ENCODE peak calls at places on chromosomes 12 and 14, in eight cellular contexts. K is A549, N is K562, X is tibial nerve, O is sigmoid colon, Z is H1, L is stomach, U is suprapubic skin. Q is an unnamed sample.

GRCh38 chr12:130872179-130873096 is 572 bp downstream of the RAN start:
- DNase-seq in K (peak), N (peak), X (peak), O (peak), Z (no peak), L (peak), U (no peak), Q (peak)

GRCh38 chr12:93136243-93137015 is 207.3 kb upstream of the EEA1 start:
- DNase-seq in K (no peak), N (no peak), X (no peak), O (no peak), Z (no peak), L (no peak), U (no peak), Q (no peak)

GRCh38 chr14:97056086-97056485 is 258.9 kb downstream of the VRK1 start:
- DNase-seq in K (no peak), N (no peak), X (no peak), O (no peak), Z (no peak), L (no peak), U (no peak), Q (no peak)

GRCh38 chr14:35921745-35922144 is 95.6 kb downstream of the BRMS1L start:
- DNase-seq in K (no peak), N (no peak), X (no peak), O (no peak), Z (no peak), L (no peak), U (no peak), Q (no peak)

GRCh38 chr14:101171650-101172049 is 268.1 kb upstream of the RTL1 start:
- DNase-seq in K (no peak), N (no peak), X (no peak), O (no peak), Z (no peak), L (no peak), U (no peak), Q (no peak)

GRCh38 chr14:103705158-103705523 is 10.1 kb downstream of the XRCC3 start:
- DNase-seq in K (no peak), N (no peak), X (no peak), O (peak), Z (no peak), L (peak), U (no peak), Q (peak)

GRCh38 chr12:68224613-68225285 is 861 bp downstream of the IL26 start:
- DNase-seq in K (no peak), N (no peak), X (no peak), O (no peak), Z (no peak), L (no peak), U (no peak), Q (no peak)

GRCh38 chr14:31968107-31968810 is 108.8 kb upstream of the ARHGAP5 start:
- DNase-seq in K (no peak), N (no peak), X (no peak), O (no peak), Z (no peak), L (no peak), U (no peak), Q (no peak)

GRCh38 chr12:105083551-105084105 is 630 bp downstream of the ALDH1L2 start:
- DNase-seq in K (peak), N (no peak), X (peak), O (peak), Z (no peak), L (peak), U (peak), Q (peak)

GRCh38 chr12:64256166-64256800 is 34.2 kb upstream of the KICS2 start:
- DNase-seq in K (no peak), N (peak), X (peak), O (no peak), Z (no peak), L (no peak), U (no peak), Q (no peak)

GRCh38 chr12:118061011-118061875 is at the start of gene WSB2:
- DNase-seq in K (peak), N (peak), X (peak), O (peak), Z (no peak), L (peak), U (peak), Q (peak)

DNA sequence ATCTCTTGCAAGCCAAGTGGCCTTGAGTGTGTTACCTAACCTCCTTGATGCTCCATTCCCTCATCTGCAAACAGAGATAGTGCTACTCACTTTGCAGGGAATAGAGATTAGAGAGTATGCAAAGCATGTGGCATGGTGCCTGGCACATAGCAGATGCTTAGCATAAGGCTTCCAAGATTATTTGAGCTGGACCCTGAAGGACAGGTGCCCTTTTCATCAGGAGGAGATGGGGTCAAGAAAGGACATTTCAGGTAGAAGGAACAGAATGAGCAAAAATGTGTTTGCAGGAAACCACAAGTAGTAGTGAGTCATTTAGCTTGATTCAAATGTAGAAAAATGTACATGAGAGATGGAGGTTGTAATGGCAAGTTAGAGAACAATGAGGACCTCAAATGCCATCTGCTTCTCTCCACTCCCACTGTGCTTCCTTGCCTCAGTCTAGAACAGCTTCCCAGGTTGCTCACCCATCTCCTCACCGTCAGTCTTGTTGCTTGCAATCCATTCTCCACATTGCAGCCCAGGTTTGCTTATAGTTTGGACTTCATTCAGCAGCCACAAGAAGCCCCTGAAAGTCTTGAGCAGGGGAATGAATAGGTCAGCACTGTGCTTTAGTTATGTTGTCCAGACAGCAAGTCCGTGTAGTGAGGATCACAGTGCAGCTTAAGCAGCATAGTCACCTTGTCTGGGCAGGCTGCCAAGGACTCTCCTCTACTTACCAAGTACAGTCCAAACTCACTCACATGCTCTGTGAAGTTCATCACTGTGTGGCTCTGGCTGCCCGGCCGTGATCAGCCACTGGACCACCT is 536.3 kb upstream of the CCDC196 start:
- DNase-seq in K (no peak), N (peak), X (no peak), O (peak), Z (no peak), L (peak), U (no peak), Q (peak)
- TF ChIP-seq EP300 in K (no peak), N (no peak), X (no peak), O (no peak), Z (no peak), L (no peak), U (no peak), Q (no peak)

DNA sequence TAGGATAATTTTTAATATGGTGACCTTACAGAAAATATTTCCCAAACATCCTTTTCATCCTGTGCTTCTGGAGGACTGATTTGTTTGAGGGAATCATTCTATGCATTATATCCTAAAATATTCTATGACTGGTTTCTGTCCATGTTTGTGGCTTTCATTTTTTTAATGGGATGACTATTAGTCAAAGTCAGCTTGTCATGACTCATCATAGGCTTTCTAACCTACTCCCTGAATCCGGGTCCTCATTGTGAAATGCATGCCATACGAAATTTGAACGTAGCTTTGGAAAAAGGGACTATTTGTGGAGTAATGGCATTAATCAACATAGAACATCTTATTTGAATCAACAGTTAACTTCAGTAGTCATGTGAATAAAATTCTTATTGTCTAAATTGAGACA is 10.6 kb upstream of the TCTN2 start:
- DNase-seq in K (peak), N (no peak), X (no peak), O (no peak), Z (no peak), L (no peak), U (no peak), Q (no peak)
- TF ChIP-seq EP300 in K (no peak), N (no peak), X (no peak), O (no peak), Z (no peak), L (no peak), U (no peak), Q (no peak)

DNA sequence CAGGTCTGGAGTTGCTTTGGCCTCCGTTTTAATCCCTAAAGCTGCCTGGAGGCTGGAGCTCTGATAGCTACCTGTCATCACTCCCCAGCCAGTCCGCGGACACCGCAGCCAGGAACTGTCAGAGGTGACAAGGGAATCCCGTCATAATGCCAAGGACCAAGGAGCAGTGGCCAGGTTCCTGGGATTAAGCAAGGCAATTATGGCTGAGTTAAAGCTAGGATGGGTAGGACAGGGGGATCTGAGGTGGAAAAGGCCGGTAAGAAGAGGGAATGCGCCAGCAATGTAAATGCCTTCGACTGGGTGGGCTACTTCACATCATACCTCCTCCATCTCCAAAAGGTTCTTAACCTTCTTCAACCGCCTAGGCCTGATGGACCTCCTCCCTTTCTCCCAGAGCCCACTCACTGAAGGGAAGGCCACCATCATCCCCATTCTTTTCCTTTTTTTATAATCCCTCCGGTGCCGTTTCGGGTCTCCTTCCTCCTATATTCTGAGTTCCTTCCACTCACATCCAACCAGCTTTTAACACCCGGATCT is 1.9 kb downstream of the PPP1R3E start:
- DNase-seq in K (no peak), N (no peak), X (no peak), O (peak), Z (no peak), L (no peak), U (peak), Q (peak)
- TF ChIP-seq EP300 in K (no peak), N (no peak), X (no peak), O (no peak), Z (no peak), L (no peak), U (no peak), Q (no peak)

DNA sequence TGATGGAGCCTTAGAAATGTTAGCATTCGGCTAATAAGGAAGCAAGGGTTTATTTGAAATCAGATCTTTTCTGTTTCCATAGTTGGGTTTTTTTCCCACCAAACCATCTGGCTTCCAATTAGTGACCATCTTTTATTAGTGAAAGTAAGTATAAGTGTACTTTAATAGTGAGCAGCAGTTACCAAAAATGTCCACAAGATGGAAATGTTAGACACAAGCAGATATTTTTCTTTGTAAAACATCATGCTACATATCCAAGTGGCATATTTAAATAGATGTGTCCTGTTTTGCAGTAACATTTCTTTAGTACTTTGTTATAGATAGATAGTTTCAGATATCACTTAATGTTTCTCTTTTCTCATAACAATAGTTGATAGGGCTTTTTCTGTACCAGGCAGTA is 28.8 kb downstream of the YEATS4 start:
- DNase-seq in K (peak), N (no peak), X (no peak), O (no peak), Z (no peak), L (no peak), U (no peak), Q (no peak)
- TF ChIP-seq EP300 in K (no peak), N (no peak), X (no peak), O (no peak), Z (no peak), L (no peak), U (no peak), Q (no peak)

GRCh38 chr14:104734601-104734990 is 10.6 kb downstream of the ADSS1 start:
- DNase-seq in K (no peak), N (no peak), X (no peak), O (no peak), Z (no peak), L (no peak), U (no peak), Q (no peak)

GRCh38 chr14:104738375-104739019 is 14.4 kb upstream of the SIVA1 start:
- DNase-seq in K (no peak), N (no peak), X (no peak), O (no peak), Z (no peak), L (no peak), U (no peak), Q (no peak)

GRCh38 chr14:104734051-104734587 is 10.1 kb downstream of the ADSS1 start:
- DNase-seq in K (no peak), N (no peak), X (no peak), O (no peak), Z (no peak), L (no peak), U (no peak), Q (no peak)

GRCh38 chr14:104734991-104735779 is 11.2 kb downstream of the ADSS1 start:
- DNase-seq in K (no peak), N (no peak), X (no peak), O (no peak), Z (no peak), L (no peak), U (no peak), Q (no peak)

DNA sequence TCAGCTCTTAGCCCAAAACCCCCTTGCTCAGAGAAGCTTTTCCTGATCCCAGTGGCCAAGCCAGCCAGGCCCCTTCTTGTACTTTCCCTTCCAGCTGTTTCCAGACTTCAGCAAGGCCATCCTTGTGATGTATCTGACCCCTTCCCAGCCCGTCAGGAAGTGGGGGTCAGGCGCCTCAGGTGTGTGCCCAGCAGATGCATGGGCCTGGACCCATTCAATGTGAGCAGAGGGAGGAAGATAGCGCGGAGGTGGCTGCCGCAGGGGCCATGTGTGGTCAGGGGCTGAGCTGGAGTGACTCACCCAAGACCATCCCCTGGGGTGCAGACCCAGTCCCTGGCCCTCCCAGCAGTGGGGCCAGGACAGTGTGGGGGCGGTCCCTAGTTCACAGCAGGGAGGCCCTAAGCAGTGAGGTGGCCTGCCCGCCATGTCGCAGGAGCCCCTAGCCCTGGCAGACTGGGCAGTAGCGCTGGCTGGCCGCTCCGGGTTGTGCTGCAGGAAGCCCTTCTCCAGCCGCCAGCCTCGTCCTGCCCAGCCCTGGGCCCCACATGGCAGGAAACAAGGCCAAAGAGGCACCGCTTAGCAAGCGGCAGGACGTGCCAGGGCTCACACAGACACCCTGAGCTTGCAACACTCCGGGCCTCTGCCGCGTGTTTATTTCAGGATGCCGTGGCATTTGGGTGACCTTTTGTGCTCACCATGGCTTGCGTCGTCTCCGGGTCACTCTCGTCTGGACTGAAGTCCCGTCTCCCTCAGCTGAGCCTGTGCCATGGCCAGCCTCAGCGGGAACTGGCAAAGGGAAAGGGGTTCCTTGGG is 12.0 kb downstream of the ADSS1 start:
- DNase-seq in K (no peak), N (no peak), X (peak), O (peak), Z (no peak), L (peak), U (peak), Q (peak)
- TF ChIP-seq EP300 in K (no peak), N (no peak), X (peak), O (peak), Z (no peak), L (peak), U (no peak), Q (peak)

GRCh38 chr12:129807101-129807500 is 96.7 kb downstream of the TMEM132D start:
- DNase-seq in K (no peak), N (no peak), X (no peak), O (no peak), Z (no peak), L (no peak), U (no peak), Q (no peak)
- TF ChIP-seq EP300 in K (no peak), N (no peak), X (no peak), O (no peak), Z (no peak), L (no peak), U (no peak), Q (no peak)

DNA sequence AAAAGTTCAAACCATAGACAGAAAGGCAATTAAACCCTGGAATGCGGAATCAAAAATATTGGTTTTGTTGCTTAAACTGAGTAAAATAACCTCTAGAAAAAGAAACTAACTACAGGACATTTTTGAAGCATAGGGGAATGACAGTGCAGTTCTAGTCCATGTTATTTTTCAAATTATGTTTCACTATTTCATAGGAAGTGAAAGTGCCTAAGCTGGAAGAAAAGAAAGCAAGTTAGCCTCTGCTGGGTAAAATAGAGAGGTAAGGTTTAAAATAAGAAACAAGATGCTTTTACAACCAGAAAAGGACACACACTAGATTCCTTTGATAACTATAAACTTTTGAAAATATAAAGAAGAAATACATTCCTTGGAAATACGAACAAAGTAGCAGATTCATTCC is 1.1 kb downstream of the CLECL1 start:
- DNase-seq in K (no peak), N (no peak), X (no peak), O (no peak), Z (no peak), L (no peak), U (no peak), Q (no peak)
- TF ChIP-seq EP300 in K (no peak), N (no peak), X (no peak), O (no peak), Z (no peak), L (no peak), U (no peak), Q (no peak)

Q was measured in ovary.